ENCODE peak calls at places on chromosomes 16 and 17, in ten cellular contexts. One of them, this sample, is unnamed. For H3K27me3, the result is how much of the 10 kb centered on the place peaks cover.

GRCh38 chr16:67923414-67924127 is 8.1 kb downstream of the CTRL start:
- DNase-seq in GM23248: no peak
- DNase-seq in BJ: no peak
- DNase-seq in naive thymus-derived CD4-positive, alpha-beta T cell: no peak
- DNase-seq in AG04450: no peak
- DNase-seq in CD4-positive, CD25-positive, alpha-beta regulatory T cell: no peak
- DNase-seq in ovary: no peak
- DNase-seq in psoas muscle: no peak
- DNase-seq in spleen: no peak
- DNase-seq in CD8-positive, alpha-beta memory T cell: no peak
- DNase-seq in this sample: no peak

GRCh38 chr17:77851921-77852320 is 106.6 kb upstream of the TNRC6C start:
- DNase-seq in GM23248: no peak
- DNase-seq in BJ: no peak
- DNase-seq in naive thymus-derived CD4-positive, alpha-beta T cell: no peak
- DNase-seq in AG04450: no peak
- DNase-seq in CD4-positive, CD25-positive, alpha-beta regulatory T cell: no peak
- DNase-seq in ovary: no peak
- DNase-seq in psoas muscle: no peak
- DNase-seq in spleen: no peak
- DNase-seq in CD8-positive, alpha-beta memory T cell: no peak
- DNase-seq in this sample: no peak

GRCh38 chr16:27646811-27647210 is 96.9 kb downstream of the KATNIP start:
- DNase-seq in GM23248: peak
- DNase-seq in BJ: no peak
- DNase-seq in naive thymus-derived CD4-positive, alpha-beta T cell: no peak
- DNase-seq in AG04450: no peak
- DNase-seq in CD4-positive, CD25-positive, alpha-beta regulatory T cell: no peak
- DNase-seq in ovary: no peak
- DNase-seq in psoas muscle: no peak
- DNase-seq in spleen: no peak
- DNase-seq in CD8-positive, alpha-beta memory T cell: no peak
- DNase-seq in this sample: no peak

GRCh38 chr16:64394061-64394460 is 727.8 kb downstream of the CDH11 start:
- DNase-seq in GM23248: no peak
- DNase-seq in BJ: no peak
- DNase-seq in naive thymus-derived CD4-positive, alpha-beta T cell: no peak
- DNase-seq in AG04450: no peak
- DNase-seq in CD4-positive, CD25-positive, alpha-beta regulatory T cell: no peak
- DNase-seq in ovary: no peak
- DNase-seq in psoas muscle: no peak
- DNase-seq in spleen: no peak
- DNase-seq in CD8-positive, alpha-beta memory T cell: no peak
- DNase-seq in this sample: no peak

GRCh38 chr17:28030386-28030785 is 12.1 kb upstream of the NLK start:
- DNase-seq in GM23248: no peak
- DNase-seq in BJ: no peak
- DNase-seq in naive thymus-derived CD4-positive, alpha-beta T cell: no peak
- DNase-seq in AG04450: no peak
- DNase-seq in CD4-positive, CD25-positive, alpha-beta regulatory T cell: no peak
- DNase-seq in ovary: no peak
- DNase-seq in psoas muscle: no peak
- DNase-seq in spleen: no peak
- DNase-seq in CD8-positive, alpha-beta memory T cell: no peak
- DNase-seq in this sample: no peak

GRCh38 chr16:24671455-24671954 is 57.9 kb upstream of the TNRC6A start:
- DNase-seq in GM23248: no peak
- DNase-seq in BJ: no peak
- DNase-seq in naive thymus-derived CD4-positive, alpha-beta T cell: no peak
- DNase-seq in AG04450: no peak
- DNase-seq in CD4-positive, CD25-positive, alpha-beta regulatory T cell: no peak
- DNase-seq in ovary: no peak
- DNase-seq in psoas muscle: no peak
- DNase-seq in spleen: no peak
- DNase-seq in CD8-positive, alpha-beta memory T cell: no peak
- DNase-seq in this sample: no peak

GRCh38 chr16:57374067-57374534 is 1.8 kb downstream of the CX3CL1 start:
- DNase-seq in GM23248: peak
- DNase-seq in BJ: no peak
- DNase-seq in naive thymus-derived CD4-positive, alpha-beta T cell: no peak
- DNase-seq in AG04450: no peak
- DNase-seq in CD4-positive, CD25-positive, alpha-beta regulatory T cell: no peak
- DNase-seq in ovary: no peak
- DNase-seq in psoas muscle: no peak
- DNase-seq in spleen: no peak
- DNase-seq in CD8-positive, alpha-beta memory T cell: no peak
- DNase-seq in this sample: peak

GRCh38 chr16:56202036-56202435 is 10.7 kb downstream of the GNAO1 start:
- DNase-seq in GM23248: no peak
- DNase-seq in BJ: no peak
- DNase-seq in naive thymus-derived CD4-positive, alpha-beta T cell: peak
- DNase-seq in AG04450: no peak
- DNase-seq in CD4-positive, CD25-positive, alpha-beta regulatory T cell: peak
- DNase-seq in ovary: no peak
- DNase-seq in psoas muscle: no peak
- DNase-seq in spleen: no peak
- DNase-seq in CD8-positive, alpha-beta memory T cell: peak
- DNase-seq in this sample: no peak

GRCh38 chr16:89920723-89921122 is 2.1 kb downstream of the MC1R start:
- DNase-seq in GM23248: peak
- DNase-seq in BJ: no peak
- DNase-seq in naive thymus-derived CD4-positive, alpha-beta T cell: no peak
- DNase-seq in AG04450: no peak
- DNase-seq in CD4-positive, CD25-positive, alpha-beta regulatory T cell: no peak
- DNase-seq in ovary: no peak
- DNase-seq in psoas muscle: no peak
- DNase-seq in spleen: no peak
- DNase-seq in CD8-positive, alpha-beta memory T cell: no peak
- DNase-seq in this sample: no peak

DNA sequence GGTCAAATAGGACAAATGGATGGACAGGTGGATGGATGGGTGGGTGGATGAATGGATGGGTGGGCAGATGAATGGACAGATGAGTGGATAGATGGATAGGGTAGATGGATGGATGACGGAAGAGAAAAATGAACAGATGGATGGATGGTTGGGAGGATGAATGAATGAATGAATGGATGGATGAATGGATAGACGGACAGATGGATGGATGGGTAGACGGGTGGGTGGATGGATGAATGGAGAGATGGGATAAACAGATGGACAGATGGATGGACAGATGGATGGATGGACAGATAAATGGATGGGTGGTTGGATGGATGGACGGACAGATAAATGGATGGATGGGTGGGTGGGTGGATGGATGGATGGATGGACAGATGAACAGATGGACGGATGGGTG is 232.8 kb downstream of the GRIN2A start:
- DNase-seq in GM23248: no peak
- DNase-seq in BJ: no peak
- DNase-seq in naive thymus-derived CD4-positive, alpha-beta T cell: no peak
- DNase-seq in AG04450: no peak
- DNase-seq in CD4-positive, CD25-positive, alpha-beta regulatory T cell: no peak
- DNase-seq in ovary: no peak
- DNase-seq in psoas muscle: no peak
- DNase-seq in spleen: no peak
- DNase-seq in CD8-positive, alpha-beta memory T cell: no peak
- DNase-seq in this sample: no peak
- H3K27me3 ChIP-seq in GM23248: under half
- H3K27me3 ChIP-seq in BJ: under half
- H3K27me3 ChIP-seq in naive thymus-derived CD4-positive, alpha-beta T cell: under half
- H3K27me3 ChIP-seq in AG04450: under half
- H3K27me3 ChIP-seq in CD4-positive, CD25-positive, alpha-beta regulatory T cell: under half
- H3K27me3 ChIP-seq in ovary: under half
- H3K27me3 ChIP-seq in psoas muscle: under half
- H3K27me3 ChIP-seq in spleen: under half
- H3K27me3 ChIP-seq in CD8-positive, alpha-beta memory T cell: under half
- H3K27me3 ChIP-seq in this sample: under half

DNA sequence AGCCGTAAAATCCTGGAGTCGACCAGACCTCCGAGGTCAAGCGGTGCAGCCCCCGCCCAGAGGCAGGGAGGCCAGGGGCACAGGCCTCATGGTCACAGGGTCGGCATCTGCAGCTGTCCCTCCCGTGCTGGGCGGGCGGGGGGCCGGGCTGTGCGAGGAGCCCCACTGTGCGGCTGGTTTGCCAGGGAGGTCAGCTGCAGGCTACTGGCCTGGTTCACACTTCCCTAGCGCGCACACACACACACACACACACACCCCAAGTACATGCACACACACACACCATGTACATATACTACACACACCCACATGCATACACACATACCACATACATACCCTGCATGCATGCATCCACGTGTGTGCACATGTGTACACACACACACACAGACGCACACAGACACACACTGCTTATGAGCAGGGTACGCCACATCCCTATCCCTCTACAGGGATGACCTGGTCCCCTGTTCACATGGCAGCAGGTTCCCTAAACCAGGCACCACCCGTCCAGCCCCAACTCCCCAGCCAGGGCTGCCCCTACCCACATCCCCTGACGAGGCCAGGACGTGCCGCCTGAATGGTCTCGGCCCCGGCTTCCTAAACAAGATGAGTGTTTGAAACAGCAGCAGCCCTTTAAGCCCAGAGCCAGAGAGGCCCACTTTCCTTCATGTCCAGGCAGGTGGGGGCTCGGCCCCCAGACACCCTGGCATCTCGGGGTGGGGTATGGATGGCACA is 109.0 kb upstream of the CIBAR2 start:
- DNase-seq in GM23248: no peak
- DNase-seq in BJ: no peak
- DNase-seq in naive thymus-derived CD4-positive, alpha-beta T cell: no peak
- DNase-seq in AG04450: no peak
- DNase-seq in CD4-positive, CD25-positive, alpha-beta regulatory T cell: no peak
- DNase-seq in ovary: peak
- DNase-seq in psoas muscle: no peak
- DNase-seq in spleen: no peak
- DNase-seq in CD8-positive, alpha-beta memory T cell: no peak
- DNase-seq in this sample: no peak
- H3K4me3 ChIP-seq in GM23248: no peak
- H3K4me3 ChIP-seq in BJ: no peak
- H3K4me3 ChIP-seq in naive thymus-derived CD4-positive, alpha-beta T cell: no peak
- H3K4me3 ChIP-seq in AG04450: no peak
- H3K4me3 ChIP-seq in CD4-positive, CD25-positive, alpha-beta regulatory T cell: no peak
- H3K4me3 ChIP-seq in ovary: no peak
- H3K4me3 ChIP-seq in psoas muscle: peak
- H3K4me3 ChIP-seq in spleen: no peak
- H3K4me3 ChIP-seq in CD8-positive, alpha-beta memory T cell: no peak
- H3K4me3 ChIP-seq in this sample: no peak

DNA sequence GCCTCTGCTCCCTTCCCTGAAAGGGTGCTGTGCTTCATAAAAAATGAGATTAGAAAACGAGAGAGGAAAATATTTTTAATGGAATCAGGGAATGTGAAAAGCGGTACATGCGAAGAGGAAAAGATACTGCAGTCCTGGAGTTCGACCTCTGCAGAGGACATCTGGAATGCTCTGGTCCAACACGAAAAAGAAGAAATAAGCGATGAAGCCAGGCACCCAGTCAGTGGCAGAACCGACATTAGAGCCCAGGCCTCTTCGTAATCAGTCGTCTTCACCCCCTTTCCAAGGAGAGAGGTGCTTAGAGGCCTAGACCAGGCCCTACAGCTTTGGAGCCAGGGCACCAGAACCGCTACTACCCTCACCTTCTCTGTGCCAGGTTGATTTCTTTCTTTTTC is 459 bp upstream of the MARCHF10 start:
- DNase-seq in GM23248: no peak
- DNase-seq in BJ: no peak
- DNase-seq in naive thymus-derived CD4-positive, alpha-beta T cell: no peak
- DNase-seq in AG04450: no peak
- DNase-seq in CD4-positive, CD25-positive, alpha-beta regulatory T cell: no peak
- DNase-seq in ovary: no peak
- DNase-seq in psoas muscle: no peak
- DNase-seq in spleen: no peak
- DNase-seq in CD8-positive, alpha-beta memory T cell: no peak
- DNase-seq in this sample: no peak
- H3K27me3 ChIP-seq in GM23248: under half
- H3K27me3 ChIP-seq in BJ: under half
- H3K27me3 ChIP-seq in naive thymus-derived CD4-positive, alpha-beta T cell: under half
- H3K27me3 ChIP-seq in AG04450: under half
- H3K27me3 ChIP-seq in CD4-positive, CD25-positive, alpha-beta regulatory T cell: under half
- H3K27me3 ChIP-seq in ovary: under half
- H3K27me3 ChIP-seq in psoas muscle: under half
- H3K27me3 ChIP-seq in spleen: under half
- H3K27me3 ChIP-seq in CD8-positive, alpha-beta memory T cell: under half
- H3K27me3 ChIP-seq in this sample: under half

GRCh38 chr16:1707193-1707790 is 1.3 kb downstream of the MAPK8IP3 start:
- DNase-seq in GM23248: peak
- DNase-seq in BJ: no peak
- DNase-seq in naive thymus-derived CD4-positive, alpha-beta T cell: no peak
- DNase-seq in AG04450: no peak
- DNase-seq in CD4-positive, CD25-positive, alpha-beta regulatory T cell: peak
- DNase-seq in ovary: no peak
- DNase-seq in psoas muscle: no peak
- DNase-seq in spleen: peak
- DNase-seq in CD8-positive, alpha-beta memory T cell: no peak
- DNase-seq in this sample: no peak

GRCh38 chr16:1706386-1707192 is 594 bp downstream of the MAPK8IP3 start:
- DNase-seq in GM23248: peak
- DNase-seq in BJ: no peak
- DNase-seq in naive thymus-derived CD4-positive, alpha-beta T cell: peak
- DNase-seq in AG04450: no peak
- DNase-seq in CD4-positive, CD25-positive, alpha-beta regulatory T cell: peak
- DNase-seq in ovary: no peak
- DNase-seq in psoas muscle: no peak
- DNase-seq in spleen: no peak
- DNase-seq in CD8-positive, alpha-beta memory T cell: peak
- DNase-seq in this sample: no peak

GRCh38 chr16:1709356-1709755 is 3.4 kb downstream of the MAPK8IP3 start:
- DNase-seq in GM23248: no peak
- DNase-seq in BJ: no peak
- DNase-seq in naive thymus-derived CD4-positive, alpha-beta T cell: no peak
- DNase-seq in AG04450: no peak
- DNase-seq in CD4-positive, CD25-positive, alpha-beta regulatory T cell: no peak
- DNase-seq in ovary: no peak
- DNase-seq in psoas muscle: no peak
- DNase-seq in spleen: no peak
- DNase-seq in CD8-positive, alpha-beta memory T cell: no peak
- DNase-seq in this sample: no peak

GRCh38 chr16:1708768-1709180 is 2.8 kb downstream of the MAPK8IP3 start:
- DNase-seq in GM23248: peak
- DNase-seq in BJ: no peak
- DNase-seq in naive thymus-derived CD4-positive, alpha-beta T cell: no peak
- DNase-seq in AG04450: peak
- DNase-seq in CD4-positive, CD25-positive, alpha-beta regulatory T cell: no peak
- DNase-seq in ovary: no peak
- DNase-seq in psoas muscle: peak
- DNase-seq in spleen: peak
- DNase-seq in CD8-positive, alpha-beta memory T cell: peak
- DNase-seq in this sample: no peak

DNA sequence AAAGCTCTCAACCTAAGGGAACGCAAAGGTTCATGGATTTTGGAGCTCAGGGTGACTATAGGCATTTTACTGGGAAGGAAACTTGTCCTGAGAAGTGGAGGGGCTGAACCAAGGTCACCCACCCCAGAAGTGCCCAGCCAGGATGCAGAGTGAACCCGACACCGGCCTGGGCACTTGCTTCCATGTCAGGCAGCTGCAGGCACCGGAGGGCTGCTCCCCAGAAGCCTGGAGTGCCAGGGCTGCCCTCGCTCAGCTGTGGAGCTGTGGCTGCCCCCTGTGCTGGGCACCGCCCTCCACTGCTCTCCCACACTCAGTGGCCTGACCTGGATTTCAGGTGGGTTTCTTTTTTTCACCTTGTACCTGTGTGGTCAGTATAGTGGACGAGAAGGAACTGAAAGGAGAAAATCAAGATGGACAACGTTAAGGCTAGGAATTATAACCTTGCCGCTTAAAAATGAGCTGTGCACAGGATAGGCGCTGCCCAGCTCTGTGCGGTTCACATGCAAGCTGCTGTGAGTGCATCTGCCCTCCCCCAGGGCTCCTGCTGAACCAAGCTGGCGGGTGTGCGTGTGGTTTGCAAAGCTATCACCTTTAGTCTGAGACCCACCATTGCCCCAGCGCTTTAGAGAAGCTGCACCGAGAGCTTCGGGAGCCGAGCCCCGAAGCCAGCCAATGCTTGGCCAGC is 2.2 kb downstream of the MAPK8IP3 start:
- DNase-seq in GM23248: no peak
- DNase-seq in BJ: no peak
- DNase-seq in naive thymus-derived CD4-positive, alpha-beta T cell: no peak
- DNase-seq in AG04450: no peak
- DNase-seq in CD4-positive, CD25-positive, alpha-beta regulatory T cell: no peak
- DNase-seq in ovary: no peak
- DNase-seq in psoas muscle: no peak
- DNase-seq in spleen: peak
- DNase-seq in CD8-positive, alpha-beta memory T cell: peak
- DNase-seq in this sample: no peak
- H3K4me3 ChIP-seq in GM23248: peak
- H3K4me3 ChIP-seq in BJ: peak
- H3K4me3 ChIP-seq in naive thymus-derived CD4-positive, alpha-beta T cell: no peak
- H3K4me3 ChIP-seq in AG04450: peak
- H3K4me3 ChIP-seq in CD4-positive, CD25-positive, alpha-beta regulatory T cell: peak
- H3K4me3 ChIP-seq in ovary: no peak
- H3K4me3 ChIP-seq in psoas muscle: peak
- H3K4me3 ChIP-seq in spleen: no peak
- H3K4me3 ChIP-seq in CD8-positive, alpha-beta memory T cell: peak
- H3K4me3 ChIP-seq in this sample: no peak